ENCODE peak calls at places on chromosomes 2 and 18, in ten cellular contexts. One of them, this sample, is unnamed.

GRCh38 chr2:123513351-123513750 is 511.7 kb upstream of the CNTNAP5 start:
- DNase-seq in stimulated activated CD8-positive, alpha-beta memory T cell treated with anti-CD3 and anti-CD28 coated beads, Interleukin-7, amount 100 ng/mL, for 4 hours: no peak
- DNase-seq in RWPE2: no peak
- DNase-seq in activated naive CD4-positive, alpha-beta T cell treated with Interleukin-2 at 50 U/mL for 16 hours: no peak
- DNase-seq in pancreas: no peak
- DNase-seq in left cardiac atrium: no peak
- DNase-seq in activated T-cell treated with anti-CD3 and anti-CD28 coated beads, Interleukin-2, amount 50 U/mL, for 4 hours: no peak
- DNase-seq in right lobe of liver: no peak
- DNase-seq in Calu3: no peak
- DNase-seq in globus pallidus: no peak
- DNase-seq in this sample: no peak

GRCh38 chr2:70820499-70820898 is at the start of gene CLEC4F:
- DNase-seq in stimulated activated CD8-positive, alpha-beta memory T cell treated with anti-CD3 and anti-CD28 coated beads, Interleukin-7, amount 100 ng/mL, for 4 hours: no peak
- DNase-seq in RWPE2: no peak
- DNase-seq in activated naive CD4-positive, alpha-beta T cell treated with Interleukin-2 at 50 U/mL for 16 hours: no peak
- DNase-seq in pancreas: no peak
- DNase-seq in left cardiac atrium: no peak
- DNase-seq in activated T-cell treated with anti-CD3 and anti-CD28 coated beads, Interleukin-2, amount 50 U/mL, for 4 hours: no peak
- DNase-seq in right lobe of liver: no peak
- DNase-seq in Calu3: no peak
- DNase-seq in globus pallidus: no peak
- DNase-seq in this sample: no peak

GRCh38 chr18:55839350-55839749 is 251.4 kb upstream of the TCF4 start:
- DNase-seq in stimulated activated CD8-positive, alpha-beta memory T cell treated with anti-CD3 and anti-CD28 coated beads, Interleukin-7, amount 100 ng/mL, for 4 hours: no peak
- DNase-seq in RWPE2: no peak
- DNase-seq in activated naive CD4-positive, alpha-beta T cell treated with Interleukin-2 at 50 U/mL for 16 hours: no peak
- DNase-seq in pancreas: no peak
- DNase-seq in left cardiac atrium: no peak
- DNase-seq in activated T-cell treated with anti-CD3 and anti-CD28 coated beads, Interleukin-2, amount 50 U/mL, for 4 hours: no peak
- DNase-seq in right lobe of liver: no peak
- DNase-seq in Calu3: no peak
- DNase-seq in globus pallidus: no peak
- DNase-seq in this sample: no peak

GRCh38 chr2:23460228-23460627 is 75.2 kb downstream of the KLHL29 start:
- DNase-seq in stimulated activated CD8-positive, alpha-beta memory T cell treated with anti-CD3 and anti-CD28 coated beads, Interleukin-7, amount 100 ng/mL, for 4 hours: no peak
- DNase-seq in RWPE2: no peak
- DNase-seq in activated naive CD4-positive, alpha-beta T cell treated with Interleukin-2 at 50 U/mL for 16 hours: no peak
- DNase-seq in pancreas: no peak
- DNase-seq in left cardiac atrium: no peak
- DNase-seq in activated T-cell treated with anti-CD3 and anti-CD28 coated beads, Interleukin-2, amount 50 U/mL, for 4 hours: no peak
- DNase-seq in right lobe of liver: no peak
- DNase-seq in Calu3: no peak
- DNase-seq in globus pallidus: no peak
- DNase-seq in this sample: peak; percentile 4

GRCh38 chr2:147416099-147416498 is 428.7 kb upstream of the ACVR2A start:
- DNase-seq in stimulated activated CD8-positive, alpha-beta memory T cell treated with anti-CD3 and anti-CD28 coated beads, Interleukin-7, amount 100 ng/mL, for 4 hours: no peak
- DNase-seq in RWPE2: no peak
- DNase-seq in activated naive CD4-positive, alpha-beta T cell treated with Interleukin-2 at 50 U/mL for 16 hours: no peak
- DNase-seq in pancreas: no peak
- DNase-seq in left cardiac atrium: no peak
- DNase-seq in activated T-cell treated with anti-CD3 and anti-CD28 coated beads, Interleukin-2, amount 50 U/mL, for 4 hours: no peak
- DNase-seq in right lobe of liver: no peak
- DNase-seq in Calu3: no peak
- DNase-seq in globus pallidus: no peak
- DNase-seq in this sample: no peak

GRCh38 chr2:223989860-223990237 is 32.6 kb downstream of the MRPL44 start:
- DNase-seq in stimulated activated CD8-positive, alpha-beta memory T cell treated with anti-CD3 and anti-CD28 coated beads, Interleukin-7, amount 100 ng/mL, for 4 hours: no peak
- DNase-seq in RWPE2: no peak
- DNase-seq in activated naive CD4-positive, alpha-beta T cell treated with Interleukin-2 at 50 U/mL for 16 hours: no peak
- DNase-seq in pancreas: no peak
- DNase-seq in left cardiac atrium: no peak
- DNase-seq in activated T-cell treated with anti-CD3 and anti-CD28 coated beads, Interleukin-2, amount 50 U/mL, for 4 hours: no peak
- DNase-seq in right lobe of liver: no peak
- DNase-seq in Calu3: no peak
- DNase-seq in globus pallidus: no peak
- DNase-seq in this sample: no peak

GRCh38 chr2:226971770-226972169 is 135.9 kb downstream of the RHBDD1 start:
- DNase-seq in stimulated activated CD8-positive, alpha-beta memory T cell treated with anti-CD3 and anti-CD28 coated beads, Interleukin-7, amount 100 ng/mL, for 4 hours: no peak
- DNase-seq in RWPE2: no peak
- DNase-seq in activated naive CD4-positive, alpha-beta T cell treated with Interleukin-2 at 50 U/mL for 16 hours: no peak
- DNase-seq in pancreas: no peak
- DNase-seq in left cardiac atrium: no peak
- DNase-seq in activated T-cell treated with anti-CD3 and anti-CD28 coated beads, Interleukin-2, amount 50 U/mL, for 4 hours: no peak
- DNase-seq in right lobe of liver: no peak
- DNase-seq in Calu3: no peak
- DNase-seq in globus pallidus: no peak
- DNase-seq in this sample: no peak

GRCh38 chr2:10981461-10981860 is 69.7 kb downstream of the KCNF1 start:
- DNase-seq in stimulated activated CD8-positive, alpha-beta memory T cell treated with anti-CD3 and anti-CD28 coated beads, Interleukin-7, amount 100 ng/mL, for 4 hours: no peak
- DNase-seq in RWPE2: no peak
- DNase-seq in activated naive CD4-positive, alpha-beta T cell treated with Interleukin-2 at 50 U/mL for 16 hours: no peak
- DNase-seq in pancreas: no peak
- DNase-seq in left cardiac atrium: no peak
- DNase-seq in activated T-cell treated with anti-CD3 and anti-CD28 coated beads, Interleukin-2, amount 50 U/mL, for 4 hours: no peak
- DNase-seq in right lobe of liver: no peak
- DNase-seq in Calu3: no peak
- DNase-seq in globus pallidus: no peak
- DNase-seq in this sample: peak; percentile 1

GRCh38 chr2:101032100-101032776 is 30.1 kb downstream of the RPL31 start:
- DNase-seq in stimulated activated CD8-positive, alpha-beta memory T cell treated with anti-CD3 and anti-CD28 coated beads, Interleukin-7, amount 100 ng/mL, for 4 hours: no peak
- DNase-seq in RWPE2: no peak
- DNase-seq in activated naive CD4-positive, alpha-beta T cell treated with Interleukin-2 at 50 U/mL for 16 hours: no peak
- DNase-seq in pancreas: no peak
- DNase-seq in left cardiac atrium: no peak
- DNase-seq in activated T-cell treated with anti-CD3 and anti-CD28 coated beads, Interleukin-2, amount 50 U/mL, for 4 hours: no peak
- DNase-seq in right lobe of liver: no peak
- DNase-seq in Calu3: no peak
- DNase-seq in globus pallidus: no peak
- DNase-seq in this sample: no peak

GRCh38 chr2:97707428-97708380 is 5.7 kb upstream of the ZAP70 start:
- DNase-seq in stimulated activated CD8-positive, alpha-beta memory T cell treated with anti-CD3 and anti-CD28 coated beads, Interleukin-7, amount 100 ng/mL, for 4 hours: no peak
- DNase-seq in RWPE2: no peak
- DNase-seq in activated naive CD4-positive, alpha-beta T cell treated with Interleukin-2 at 50 U/mL for 16 hours: no peak
- DNase-seq in pancreas: no peak
- DNase-seq in left cardiac atrium: no peak
- DNase-seq in activated T-cell treated with anti-CD3 and anti-CD28 coated beads, Interleukin-2, amount 50 U/mL, for 4 hours: no peak
- DNase-seq in right lobe of liver: no peak
- DNase-seq in Calu3: peak; percentile 25
- DNase-seq in globus pallidus: no peak
- DNase-seq in this sample: no peak

GRCh38 chr2:8677646-8678592 is 3.9 kb upstream of the ID2 start:
- DNase-seq in stimulated activated CD8-positive, alpha-beta memory T cell treated with anti-CD3 and anti-CD28 coated beads, Interleukin-7, amount 100 ng/mL, for 4 hours: no peak
- DNase-seq in RWPE2: no peak
- DNase-seq in activated naive CD4-positive, alpha-beta T cell treated with Interleukin-2 at 50 U/mL for 16 hours: peak; percentile 43
- DNase-seq in pancreas: peak; percentile 71
- DNase-seq in left cardiac atrium: peak; percentile 64
- DNase-seq in activated T-cell treated with anti-CD3 and anti-CD28 coated beads, Interleukin-2, amount 50 U/mL, for 4 hours: no peak
- DNase-seq in right lobe of liver: peak; percentile 69
- DNase-seq in Calu3: peak; percentile 57
- DNase-seq in globus pallidus: peak; percentile 54
- DNase-seq in this sample: peak; percentile 61

GRCh38 chr2:437772-438393 is 150.0 kb upstream of the ALKAL2 start:
- DNase-seq in stimulated activated CD8-positive, alpha-beta memory T cell treated with anti-CD3 and anti-CD28 coated beads, Interleukin-7, amount 100 ng/mL, for 4 hours: peak; percentile 34
- DNase-seq in RWPE2: no peak
- DNase-seq in activated naive CD4-positive, alpha-beta T cell treated with Interleukin-2 at 50 U/mL for 16 hours: peak; percentile 46
- DNase-seq in pancreas: no peak
- DNase-seq in left cardiac atrium: no peak
- DNase-seq in activated T-cell treated with anti-CD3 and anti-CD28 coated beads, Interleukin-2, amount 50 U/mL, for 4 hours: peak; percentile 27
- DNase-seq in right lobe of liver: no peak
- DNase-seq in Calu3: no peak
- DNase-seq in globus pallidus: no peak
- DNase-seq in this sample: no peak

GRCh38 chr2:66494708-66495107 is 59.8 kb downstream of the MEIS1 start:
- DNase-seq in stimulated activated CD8-positive, alpha-beta memory T cell treated with anti-CD3 and anti-CD28 coated beads, Interleukin-7, amount 100 ng/mL, for 4 hours: no peak
- DNase-seq in RWPE2: no peak
- DNase-seq in activated naive CD4-positive, alpha-beta T cell treated with Interleukin-2 at 50 U/mL for 16 hours: no peak
- DNase-seq in pancreas: no peak
- DNase-seq in left cardiac atrium: peak; percentile 64
- DNase-seq in activated T-cell treated with anti-CD3 and anti-CD28 coated beads, Interleukin-2, amount 50 U/mL, for 4 hours: no peak
- DNase-seq in right lobe of liver: peak; percentile 52
- DNase-seq in Calu3: peak; percentile 24
- DNase-seq in globus pallidus: no peak
- DNase-seq in this sample: peak; percentile 84